ENCODE peak calls at places on chromosome 2, in seven cellular contexts. S is kidney epithelial cell, D is Calu3, R is Kasumi-1, J is HCT116, M is ELR, E is HFFc6. Z is an unnamed sample.

GRCh38 chr2:220209751-220210150 is 582.3 kb downstream of the SLC4A3 start:
- DNase-seq in S (no peak), D (no peak), R (no peak), J (no peak), M (no peak), E (no peak), Z (no peak)

GRCh38 chr2:29834036-29834540 is 87.3 kb downstream of the ALK start:
- DNase-seq in S (no peak), D (no peak), R (no peak), J (no peak), M (no peak), E (no peak), Z (no peak)

GRCh38 chr2:129619471-129619870 is 360.0 kb upstream of the RAB6C start:
- DNase-seq in S (no peak), D (no peak), R (no peak), J (no peak), M (no peak), E (no peak), Z (no peak)

GRCh38 chr2:32258242-32258641 is 6.4 kb downstream of the NLRC4 start:
- DNase-seq in S (no peak), D (no peak), R (no peak), J (no peak), M (no peak), E (no peak), Z (no peak)

GRCh38 chr2:18907508-18907907 is 318.1 kb upstream of the NT5C1B start:
- DNase-seq in S (no peak), D (no peak), R (no peak), J (no peak), M (no peak), E (no peak), Z (no peak)

GRCh38 chr2:138023976-138024375 is 59.7 kb downstream of the HNMT start:
- DNase-seq in S (no peak), D (no peak), R (no peak), J (no peak), M (no peak), E (no peak), Z (no peak)

GRCh38 chr2:11320698-11321492 is 23.5 kb downstream of the ROCK2 start:
- DNase-seq in S (no peak), D (no peak), R (peak), J (peak), M (no peak), E (no peak), Z (peak)

GRCh38 chr2:43250015-43250414 is 23.6 kb upstream of the ZFP36L2 start:
- DNase-seq in S (no peak), D (no peak), R (no peak), J (no peak), M (no peak), E (no peak), Z (no peak)

GRCh38 chr2:112814278-112814677 is 22.3 kb downstream of the IL1B start:
- DNase-seq in S (no peak), D (no peak), R (no peak), J (no peak), M (peak), E (peak), Z (no peak)

GRCh38 chr2:128315829-128316776 is 2.6 kb downstream of the HS6ST1 start:
- DNase-seq in S (no peak), D (no peak), R (peak), J (no peak), M (no peak), E (no peak), Z (no peak)

GRCh38 chr2:25445464-25445863 is 103.7 kb upstream of the DNMT3A start:
- DNase-seq in S (no peak), D (no peak), R (no peak), J (no peak), M (no peak), E (no peak), Z (no peak)

GRCh38 chr2:170157025-170157684 is 20.8 kb upstream of the MYO3B start:
- DNase-seq in S (peak), D (peak), R (no peak), J (no peak), M (peak), E (no peak), Z (peak)

GRCh38 chr2:238696323-238696722 is 151.6 kb upstream of the TWIST2 start:
- DNase-seq in S (no peak), D (no peak), R (no peak), J (no peak), M (no peak), E (no peak), Z (no peak)

GRCh38 chr2:121189011-121189410 is 96.0 kb downstream of the TFCP2L1 start:
- DNase-seq in S (no peak), D (no peak), R (no peak), J (no peak), M (no peak), E (no peak), Z (no peak)

GRCh38 chr2:101991731-101992145 is at the start of gene IL1R2:
- DNase-seq in S (no peak), D (peak), R (peak), J (no peak), M (no peak), E (no peak), Z (no peak)

GRCh38 chr2:8169443-8169842 is 512.4 kb upstream of the ID2 start:
- DNase-seq in S (no peak), D (no peak), R (no peak), J (no peak), M (peak), E (peak), Z (no peak)

GRCh38 chr2:165698621-165698946 is 95.5 kb downstream of the GALNT3 start:
- DNase-seq in S (no peak), D (peak), R (peak), J (peak), M (peak), E (peak), Z (peak)

Z was measured in A549.